ENCODE peak calls at places on chromosome 12, in four cellular contexts. R is mucosa of gallbladder; U is NCI-H69; B is activated CD8-positive, alpha-beta T cell treated with anti-CD3 and anti-CD28 coated beads, Interleukin-2, amount 10 ng/mL, durations not matched to agents 7 days and 5 days. M is an unnamed sample.

GRCh38 chr12:39764944-39765560 is 145.4 kb upstream of the ABCD2 start:
- DNase-seq in R (no peak), U (peak), B (no peak), M (peak)

GRCh38 chr12:94873368-94874085 is 130.0 kb downstream of the NDUFA12 start:
- DNase-seq in R (no peak), U (peak), B (no peak), M (peak)

GRCh38 chr12:42565633-42566032 is 23.9 kb downstream of the PRICKLE1 start:
- DNase-seq in R (no peak), U (peak), B (no peak), M (peak)

GRCh38 chr12:101078881-101079280 is 131.2 kb downstream of the SLC5A8 start:
- DNase-seq in R (no peak), U (no peak), B (no peak), M (no peak)

GRCh38 chr12:81022531-81022930 is 55.3 kb upstream of the ACSS3 start:
- DNase-seq in R (no peak), U (no peak), B (no peak), M (no peak)

GRCh38 chr12:42186793-42187192 is 42.1 kb upstream of the GXYLT1 start:
- DNase-seq in R (no peak), U (no peak), B (no peak), M (no peak)

GRCh38 chr12:78120866-78121590 is 290.3 kb downstream of the NAV3 start:
- DNase-seq in R (no peak), U (peak), B (no peak), M (peak)

GRCh38 chr12:118044577-118044976 is 16.4 kb downstream of the WSB2 start:
- DNase-seq in R (no peak), U (no peak), B (no peak), M (no peak)

GRCh38 chr12:13204428-13204827 is 7.9 kb downstream of the EMP1 start:
- DNase-seq in R (no peak), U (peak), B (no peak), M (no peak)

GRCh38 chr12:11324426-11324825 is 14.2 kb upstream of the PRB4 start:
- DNase-seq in R (no peak), U (no peak), B (no peak), M (no peak)

GRCh38 chr12:913919-914718 is 35.4 kb downstream of the RAD52 start:
- DNase-seq in R (no peak), U (no peak), B (no peak), M (no peak)

GRCh38 chr12:164207-164606 is 49.8 kb downstream of the SLC6A12 start:
- DNase-seq in R (peak), U (peak), B (no peak), M (peak)

GRCh38 chr12:51847830-51848727 is at the start of gene FIGNL2:
- DNase-seq in R (no peak), U (peak), B (no peak), M (peak)

GRCh38 chr12:58253663-58254062 is 312.3 kb downstream of the ATP23 start:
- DNase-seq in R (no peak), U (peak), B (no peak), M (no peak)

GRCh38 chr12:70418101-70418500 is 52.0 kb downstream of the KCNMB4 start:
- DNase-seq in R (no peak), U (no peak), B (no peak), M (no peak)

GRCh38 chr12:112463478-112463877 is 44.7 kb downstream of the PTPN11 start:
- DNase-seq in R (no peak), U (no peak), B (no peak), M (no peak)